ENCODE peak calls at places on chromosomes 13 and 19, in nine cellular contexts. B, S, U, Y, V, M, N, I and H are unnamed samples.

GRCh38 chr19:48415395-48415794 is 21.9 kb downstream of the GRIN2D start:
- DNase-seq in U (no peak), N (peak; percentile 99), S (peak; percentile 71), M (peak; percentile 36), B (peak; percentile 80), I (peak; percentile 64), V (peak; percentile 57), Y (peak; percentile 62), H (no peak)

GRCh38 chr19:40147693-40148347 is 43.4 kb upstream of the MAP3K10 start:
- DNase-seq in I (peak; percentile 70), U (peak; percentile 38), M (peak; percentile 77), B (no peak), V (peak; percentile 76), S (peak; percentile 63), N (peak; percentile 8), Y (peak; percentile 25), H (no peak)

GRCh38 chr13:69306766-69307165 is 800.9 kb upstream of the ATXN8OS start:
- DNase-seq in I (no peak), M (no peak), U (no peak), B (no peak), S (no peak), V (no peak), N (peak; percentile 19), Y (no peak), H (no peak)

GRCh38 chr19:8221161-8221560 is 12.0 kb downstream of the CERS4 start:
- DNase-seq in N (no peak), S (no peak), I (no peak), Y (no peak), M (no peak), B (no peak), V (no peak), U (no peak), H (no peak)

GRCh38 chr19:14434157-14434501 is 1.0 kb downstream of the PKN1 start:
- DNase-seq in N (no peak), B (no peak), S (no peak), U (no peak), I (no peak), V (no peak), Y (peak; percentile 29), M (no peak), H (no peak)

GRCh38 chr19:40284501-40285352 is at the start of gene AKT2:
- DNase-seq in Y (peak; percentile 79), U (peak; percentile 8), N (peak; percentile 88), S (no peak), V (peak; percentile 66), B (peak; percentile 65), I (peak; percentile 82), M (peak; percentile 47), H (peak; percentile 94)

GRCh38 chr13:45623516-45624090 is 8.1 kb upstream of the ERICH6B start:
- DNase-seq in U (no peak), Y (no peak), B (peak; percentile 34), M (peak; percentile 16), V (peak; percentile 29), I (peak; percentile 10), N (peak; percentile 48), S (peak; percentile 47), H (no peak)

GRCh38 chr19:43778651-43779050 is 2.1 kb downstream of the KCNN4 start:
- DNase-seq in Y (no peak), I (no peak), M (no peak), V (no peak), U (no peak), B (no peak), S (no peak), N (no peak), H (peak; percentile 14)

GRCh38 chr19:23273022-23273593 is 22.9 kb upstream of the ZNF724 start:
- DNase-seq in Y (no peak), U (no peak), M (no peak), B (no peak), N (no peak), I (peak; percentile 22), S (no peak), V (no peak), H (no peak)

GRCh38 chr19:4206818-4207484 is 22.4 kb upstream of the EBI3 start:
- DNase-seq in V (peak; percentile 30), Y (peak; percentile 16), N (peak; percentile 45), U (no peak), I (peak; percentile 37), B (no peak), M (peak; percentile 54), S (no peak), H (no peak)

GRCh38 chr19:4210166-4210731 is 19.1 kb upstream of the EBI3 start:
- DNase-seq in M (no peak), I (no peak), N (no peak), V (no peak), U (no peak), Y (no peak), B (no peak), S (no peak), H (no peak)

GRCh38 chr19:4213116-4213515 is 16.2 kb upstream of the EBI3 start:
- DNase-seq in N (no peak), V (no peak), I (no peak), M (no peak), U (no peak), S (no peak), B (no peak), Y (no peak), H (no peak)

DNA sequence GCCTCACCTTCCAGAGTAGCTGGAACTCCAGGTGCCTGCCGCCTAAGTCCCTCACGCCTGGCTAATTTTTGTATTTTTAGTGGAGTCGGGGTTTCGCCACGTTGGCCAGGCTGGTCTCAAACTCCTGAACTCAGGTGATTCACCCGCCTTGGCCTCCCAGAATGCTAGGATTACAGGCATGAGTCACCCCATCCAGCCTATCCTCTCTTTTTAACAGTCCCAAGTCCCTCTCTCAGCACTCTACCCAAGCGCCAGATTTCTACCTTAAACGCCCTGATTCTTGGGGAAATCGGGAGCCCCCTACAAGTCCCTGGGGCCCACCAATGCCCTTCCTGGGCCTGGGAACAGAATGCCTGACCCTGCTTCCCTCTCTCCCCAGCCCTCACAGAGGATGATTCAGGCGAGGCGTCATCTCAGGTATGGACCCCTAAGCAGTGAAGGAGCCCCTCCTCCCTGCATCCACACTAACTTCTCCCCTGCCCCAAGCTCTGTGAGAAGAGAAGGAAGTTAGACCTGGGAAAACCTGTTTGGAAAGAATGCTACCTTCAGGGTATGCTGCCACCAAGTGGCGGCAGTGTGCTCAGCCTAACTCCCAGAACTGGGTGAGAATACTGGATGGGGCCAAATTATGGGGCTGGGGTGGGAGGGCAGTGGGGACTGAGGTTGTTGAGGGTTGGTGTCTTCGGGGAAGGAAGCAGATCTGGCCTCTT is 20.8 kb upstream of the EBI3 start:
- DNase-seq in V (peak; percentile 20), Y (peak; percentile 53), U (no peak), M (peak; percentile 43), B (peak; percentile 48), S (no peak), I (peak; percentile 27), N (peak; percentile 78), H (no peak)
- TF ChIP-seq CTCF in V (peak; percentile 42), Y (peak; percentile 28), U (peak; percentile 68), M (peak; percentile 57), B (peak; percentile 61), S (no peak), I (peak; percentile 74), N (peak; percentile 63), H (peak; percentile 54)

DNA sequence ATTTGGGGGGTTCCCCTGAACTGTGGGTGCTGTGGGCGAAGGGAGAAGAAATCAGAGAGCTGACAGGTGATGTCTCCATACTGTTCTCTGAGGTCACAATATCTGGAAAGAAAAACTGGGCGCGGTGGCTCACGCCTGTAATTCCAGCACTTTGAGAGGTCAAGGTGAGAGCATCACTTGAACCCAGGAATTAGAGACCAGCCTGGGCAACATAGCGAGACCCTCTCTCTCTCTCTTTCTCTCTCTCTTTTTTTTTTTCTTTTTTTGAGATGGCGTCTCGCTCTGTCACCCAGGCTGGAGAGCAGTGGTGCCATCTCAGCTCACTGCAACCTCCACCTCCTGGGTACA is 21.9 kb downstream of the IQCN start:
- DNase-seq in S (no peak), V (no peak), M (no peak), B (no peak), I (no peak), U (no peak), N (no peak), Y (no peak), H (no peak)
- TF ChIP-seq CTCF in S (no peak), V (no peak), M (no peak), B (no peak), I (no peak), U (no peak), N (no peak), Y (no peak), H (no peak)

GRCh38 chr13:109784590-109785140 is 1.7 kb downstream of the IRS2 start:
- DNase-seq in Y (peak; percentile 71), B (no peak), U (no peak), V (peak; percentile 86), S (no peak), M (peak; percentile 62), N (peak; percentile 79), I (peak; percentile 76), H (no peak)
- TF ChIP-seq CTCF in Y (no peak), B (no peak), U (peak; percentile 43), V (peak; percentile 16), S (peak; percentile 83), M (peak; percentile 73), N (peak; percentile 77), I (peak; percentile 40), H (peak; percentile 75)

GRCh38 chr19:16659832-16660708 is at the start of gene SMIM7:
- DNase-seq in Y (peak; percentile 96), V (peak; percentile 100), I (peak; percentile 99), B (peak; percentile 99), S (peak; percentile 100), M (peak; percentile 98), U (peak; percentile 98), N (peak; percentile 99), H (peak; percentile 99)
- TF ChIP-seq CTCF in Y (no peak), V (peak; percentile 13), I (peak; percentile 24), B (peak; percentile 40), S (no peak), M (peak; percentile 30), U (peak; percentile 14), N (peak; percentile 54), H (peak; percentile 37)

GRCh38 chr19:42325896-42326771 is 699 bp downstream of the MEGF8 start:
- DNase-seq in M (no peak), V (no peak), N (peak; percentile 60), S (peak; percentile 17), B (peak; percentile 63), U (no peak), Y (peak; percentile 60), I (no peak), H (no peak)
- TF ChIP-seq CTCF in M (no peak), V (peak; percentile 1), N (peak; percentile 33), S (no peak), B (peak; percentile 3), U (peak; percentile 3), Y (peak; percentile 62), I (no peak), H (peak; percentile 32)